ENCODE peak calls at places on chromosomes 7 and 10, in five cellular contexts. N is tibial nerve, J is OCI-LY7, I is fibroblast of lung, D is SK-N-SH. S is an unnamed sample.

GRCh38 chr10:127420138-127420684 is 128.9 kb upstream of the NPS start:
- DNase-seq in N (no peak), J (no peak), I (no peak), D (no peak), S (no peak)

GRCh38 chr7:14195896-14196295 is 206.4 kb upstream of the ETV1 start:
- DNase-seq in N (no peak), J (no peak), I (no peak), D (no peak), S (no peak)

GRCh38 chr7:151426486-151426905 is 13.4 kb downstream of the CRYGN start:
- DNase-seq in N (peak; percentile 70), J (no peak), I (peak; percentile 96), D (no peak), S (no peak)

GRCh38 chr7:157564518-157565177 is 227.8 kb downstream of the DNAJB6 start:
- DNase-seq in N (no peak), J (no peak), I (peak; percentile 5), D (no peak), S (no peak)

GRCh38 chr7:22948770-22949169 is 65.2 kb downstream of the HYCC1 start:
- DNase-seq in N (no peak), J (no peak), I (no peak), D (no peak), S (no peak)

GRCh38 chr10:132684164-132684891 is 101.6 kb downstream of the NKX6-2 start:
- DNase-seq in N (no peak), J (no peak), I (peak; percentile 39), D (no peak), S (peak; percentile 11)

GRCh38 chr10:31508882-31509281 is 189.9 kb downstream of the ZEB1 start:
- DNase-seq in N (no peak), J (no peak), I (no peak), D (no peak), S (no peak)

GRCh38 chr7:3953946-3954345 is 652.9 kb downstream of the SDK1 start:
- DNase-seq in N (no peak), J (no peak), I (no peak), D (no peak), S (no peak)

GRCh38 chr7:125828153-125828690 is 898.6 kb upstream of the POT1 start:
- DNase-seq in N (no peak), J (no peak), I (no peak), D (no peak), S (no peak)

GRCh38 chr7:37421820-37422219 is 26.8 kb downstream of the ELMO1 start:
- DNase-seq in N (no peak), J (no peak), I (peak; percentile 23), D (no peak), S (no peak)

GRCh38 chr10:10138685-10139084 is 879.0 kb upstream of the CELF2 start:
- DNase-seq in N (no peak), J (no peak), I (peak; percentile 43), D (no peak), S (no peak)

GRCh38 chr10:26437637-26438461 is at the start of gene APBB1IP:
- DNase-seq in N (peak; percentile 48), J (peak; percentile 94), I (peak; percentile 3), D (no peak), S (peak; percentile 59)

GRCh38 chr7:75993689-75994387 is 557 bp downstream of the TMEM120A start:
- DNase-seq in N (peak; percentile 59), J (no peak), I (peak; percentile 51), D (peak; percentile 96), S (no peak)

GRCh38 chr10:95513941-95514392 is 47.2 kb downstream of the SORBS1 start:
- DNase-seq in N (no peak), J (no peak), I (peak; percentile 27), D (no peak), S (peak; percentile 62)

GRCh38 chr7:44398506-44398905 is 73.1 kb upstream of the CAMK2B start:
- DNase-seq in N (no peak), J (no peak), I (no peak), D (no peak), S (peak; percentile 83)

GRCh38 chr10:26446258-26446657 is 8.1 kb downstream of the APBB1IP start:
- DNase-seq in N (no peak), J (peak; percentile 16), I (no peak), D (no peak), S (no peak)

GRCh38 chr10:31650010-31650409 is 278.6 kb downstream of the ARHGAP12 start:
- DNase-seq in N (peak; percentile 70), J (no peak), I (peak; percentile 91), D (peak; percentile 74), S (peak; percentile 71)

GRCh38 chr7:18313970-18314369 is 181.6 kb upstream of the HDAC9 start:
- DNase-seq in N (no peak), J (no peak), I (no peak), D (no peak), S (no peak)

GRCh38 chr10:59682986-59683937 is 26.4 kb downstream of the SLC16A9 start:
- DNase-seq in N (no peak), J (no peak), I (no peak), D (no peak), S (no peak)

GRCh38 chr10:85548038-85548437 is 818.6 kb downstream of the GRID1 start:
- DNase-seq in N (no peak), J (peak; percentile 17), I (peak; percentile 2), D (peak; percentile 21), S (peak; percentile 37)

GRCh38 chr10:117647306-117647705 is 104.8 kb downstream of the EMX2 start:
- DNase-seq in N (no peak), J (no peak), I (no peak), D (no peak), S (no peak)

GRCh38 chr7:22156205-22156604 is 200.7 kb downstream of the RAPGEF5 start:
- DNase-seq in N (no peak), J (no peak), I (peak; percentile 43), D (no peak), S (no peak)

GRCh38 chr7:3210531-3210930 is 90.5 kb upstream of the SDK1 start:
- DNase-seq in N (no peak), J (no peak), I (no peak), D (peak; percentile 55), S (no peak)

GRCh38 chr10:103850572-103850895 is 4.8 kb downstream of the SH3PXD2A start:
- DNase-seq in N (no peak), J (no peak), I (no peak), D (no peak), S (no peak)

GRCh38 chr7:29866490-29866930 is 60.2 kb downstream of the WIPF3 start:
- DNase-seq in N (peak; percentile 22), J (no peak), I (peak; percentile 27), D (no peak), S (no peak)

GRCh38 chr7:4931932-4932331 is 27.1 kb downstream of the MMD2 start:
- DNase-seq in N (peak; percentile 42), J (no peak), I (no peak), D (peak; percentile 75), S (peak; percentile 93)

GRCh38 chr7:49403844-49404243 is 369.6 kb upstream of the VWC2 start:
- DNase-seq in N (no peak), J (no peak), I (no peak), D (no peak), S (no peak)

GRCh38 chr10:74177140-74177677 is 26.2 kb downstream of the ADK start:
- DNase-seq in N (no peak), J (peak; percentile 43), I (peak; percentile 12), D (no peak), S (no peak)

GRCh38 chr7:157579425-157579824 is 242.6 kb downstream of the DNAJB6 start:
- DNase-seq in N (no peak), J (no peak), I (no peak), D (no peak), S (no peak)

GRCh38 chr7:22295402-22296264 is 61.3 kb downstream of the RAPGEF5 start:
- DNase-seq in N (no peak), J (no peak), I (peak; percentile 11), D (no peak), S (no peak)

GRCh38 chr7:154844499-154844898 is 158.4 kb downstream of the PAXIP1 start:
- DNase-seq in N (no peak), J (no peak), I (no peak), D (no peak), S (no peak)

GRCh38 chr7:154844955-154845354 is 158.0 kb downstream of the PAXIP1 start:
- DNase-seq in N (no peak), J (no peak), I (no peak), D (no peak), S (no peak)

GRCh38 chr7:154843670-154844237 is 159.2 kb downstream of the PAXIP1 start:
- DNase-seq in N (no peak), J (no peak), I (no peak), D (no peak), S (no peak)

GRCh38 chr7:154852205-154852604 is 150.7 kb downstream of the PAXIP1 start:
- DNase-seq in N (no peak), J (no peak), I (no peak), D (no peak), S (no peak)

GRCh38 chr7:154848464-154848863 is 154.5 kb downstream of the PAXIP1 start:
- DNase-seq in N (no peak), J (no peak), I (no peak), D (no peak), S (no peak)
- TF ChIP-seq CTCF in N (no peak), J (no peak), I (no peak), D (no peak), S (no peak)

GRCh38 chr10:88211230-88211629 is 347.8 kb downstream of the PTEN start:
- DNase-seq in N (no peak), J (no peak), I (no peak), D (no peak), S (no peak)

GRCh38 chr10:88209231-88209630 is 345.8 kb downstream of the PTEN start:
- DNase-seq in N (no peak), J (no peak), I (no peak), D (no peak), S (no peak)

GRCh38 chr10:88209837-88210552 is 346.6 kb downstream of the PTEN start:
- DNase-seq in N (no peak), J (no peak), I (peak; percentile 55), D (no peak), S (no peak)

GRCh38 chr10:88205842-88206446 is 342.5 kb downstream of the PTEN start:
- DNase-seq in N (no peak), J (no peak), I (no peak), D (no peak), S (no peak)

GRCh38 chr10:88207121-88207546 is 343.7 kb downstream of the PTEN start:
- DNase-seq in N (no peak), J (no peak), I (no peak), D (no peak), S (no peak)
- H3K27ac ChIP-seq in N (no peak overlapping the region), J (no peak overlapping the region), I (no peak overlapping the region), D (peak overlapping the region; percentile 94), S (no peak overlapping the region)

GRCh38 chr10:80443531-80443974 is 10.6 kb upstream of the TSPAN14 start:
- DNase-seq in N (no peak), J (peak; percentile 61), I (peak; percentile 60), D (peak; percentile 75), S (no peak)
- TF ChIP-seq CTCF in N (peak; percentile 23), J (peak; percentile 61), I (peak; percentile 6), D (peak; percentile 58), S (no peak)

DNA sequence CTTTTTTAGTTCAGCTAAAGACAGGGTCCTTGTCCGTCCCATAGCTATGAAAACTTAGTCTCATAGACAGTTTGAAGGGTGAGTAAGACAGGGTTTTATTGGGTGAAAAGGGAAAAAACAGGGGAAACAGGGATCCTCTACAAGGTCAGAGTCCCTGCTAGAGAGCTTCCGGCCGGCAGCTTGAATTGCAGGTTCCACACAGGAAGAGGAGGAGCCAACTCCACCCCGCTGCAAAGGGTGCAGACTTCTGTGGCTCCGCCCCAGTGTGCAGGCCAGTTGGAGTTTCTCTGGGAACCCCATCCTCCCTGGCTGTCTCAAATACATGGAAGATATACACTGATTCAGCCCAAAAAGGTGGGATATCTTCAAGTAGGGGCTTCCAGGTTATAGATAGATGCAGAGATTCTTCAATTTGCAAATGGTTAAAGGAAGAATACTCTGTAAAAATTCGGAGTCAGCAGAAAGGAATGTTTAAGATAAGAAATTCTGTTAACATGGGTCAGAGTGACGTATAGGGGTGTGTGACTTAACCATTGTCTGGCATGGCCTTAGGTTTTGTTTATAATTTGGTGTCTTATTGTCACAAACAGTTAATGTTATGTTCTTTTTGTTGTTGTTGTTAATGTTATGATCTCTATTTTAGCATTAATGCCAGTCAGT is 34.6 kb upstream of the HECW1 start:
- DNase-seq in N (no peak), J (no peak), I (peak; percentile 18), D (peak; percentile 14), S (no peak)
- H3K27ac ChIP-seq in N (no peak overlapping the region), J (peak overlapping the region; percentile 15), I (no peak overlapping the region), D (no peak overlapping the region), S (no peak overlapping the region)

S was measured in dorsolateral prefrontal cortex.